ENCODE peak calls at places on chromosomes 7 and 10, in six cellular contexts. F is GM12878, M is H1, Y is HepG2, C is SK-N-SH, O is K562. T is an unnamed sample.

GRCh38 chr10:123427386-123427785 is 238.8 kb upstream of the GPR26 start:
- DNase-seq in Y (peak; percentile 41), M (no peak), O (no peak), F (no peak), C (no peak), T (peak; percentile 63)

GRCh38 chr10:48937796-48938195 is 1.8 kb downstream of the LRRC18 start:
- DNase-seq in C (no peak), O (no peak), Y (no peak), M (no peak), F (no peak), T (no peak)

GRCh38 chr7:70374772-70375533 is 757.0 kb upstream of the GALNT17 start:
- DNase-seq in C (no peak), O (no peak), Y (no peak), M (no peak), F (no peak), T (no peak)

GRCh38 chr10:124917939-124918830 is 23.7 kb upstream of the ZRANB1 start:
- DNase-seq in C (no peak), F (no peak), O (no peak), Y (no peak), M (no peak), T (no peak)

GRCh38 chr10:1393481-1393880 is 337.3 kb downstream of the WDR37 start:
- DNase-seq in M (no peak), O (no peak), C (no peak), Y (no peak), F (no peak), T (no peak)

GRCh38 chr7:38675500-38676106 is 44.4 kb upstream of the AMPH start:
- DNase-seq in O (no peak), Y (no peak), F (no peak), C (no peak), M (no peak), T (no peak)

GRCh38 chr7:2719007-2719406 is 31.0 kb downstream of the AMZ1 start:
- DNase-seq in Y (no peak), M (peak; percentile 88), C (peak; percentile 89), O (peak; percentile 30), F (no peak), T (no peak)

GRCh38 chr7:155731375-155731774 is 80.9 kb downstream of the SHH start:
- DNase-seq in C (no peak), O (no peak), M (no peak), F (no peak), Y (no peak), T (no peak)

GRCh38 chr7:150341263-150342118 is at the start of gene RARRES2:
- DNase-seq in O (no peak), M (peak; percentile 74), F (no peak), C (peak; percentile 85), Y (peak; percentile 49), T (no peak)

GRCh38 chr7:1925973-1926907 is 256.2 kb downstream of the ELFN1 start:
- DNase-seq in C (no peak), M (no peak), O (peak; percentile 33), F (no peak), Y (no peak), T (no peak)

GRCh38 chr7:124536156-124536762 is 229.3 kb downstream of the GPR37 start:
- DNase-seq in F (no peak), M (no peak), O (no peak), C (no peak), Y (no peak), T (no peak)

GRCh38 chr10:21055339-21056135 is 158.4 kb upstream of the NEBL start:
- DNase-seq in M (no peak), C (no peak), Y (no peak), O (no peak), F (no peak), T (no peak)

GRCh38 chr10:125084191-125085186 is 75.9 kb downstream of the CTBP2 start:
- DNase-seq in C (peak; percentile 39), Y (peak; percentile 12), M (no peak), F (no peak), O (no peak), T (no peak)

GRCh38 chr10:89522463-89522862 is 12.9 kb downstream of the SLC16A12 start:
- DNase-seq in Y (no peak), F (no peak), M (no peak), C (no peak), O (no peak), T (no peak)

GRCh38 chr7:99563650-99564049 is 5.2 kb downstream of the ZNF655 start:
- DNase-seq in Y (no peak), F (no peak), O (no peak), M (no peak), C (no peak), T (no peak)

GRCh38 chr7:81600608-81601007 is 169.2 kb downstream of the HGF start:
- DNase-seq in O (no peak), C (no peak), M (no peak), Y (no peak), F (no peak), T (no peak)

GRCh38 chr7:43799605-43800004 is 41.1 kb downstream of the BLVRA start:
- DNase-seq in O (peak; percentile 18), C (no peak), M (peak; percentile 20), F (no peak), Y (peak; percentile 45), T (no peak)

GRCh38 chr7:43808410-43808809 is 49.9 kb downstream of the BLVRA start:
- DNase-seq in F (no peak), C (no peak), M (no peak), O (no peak), Y (no peak), T (no peak)

DNA sequence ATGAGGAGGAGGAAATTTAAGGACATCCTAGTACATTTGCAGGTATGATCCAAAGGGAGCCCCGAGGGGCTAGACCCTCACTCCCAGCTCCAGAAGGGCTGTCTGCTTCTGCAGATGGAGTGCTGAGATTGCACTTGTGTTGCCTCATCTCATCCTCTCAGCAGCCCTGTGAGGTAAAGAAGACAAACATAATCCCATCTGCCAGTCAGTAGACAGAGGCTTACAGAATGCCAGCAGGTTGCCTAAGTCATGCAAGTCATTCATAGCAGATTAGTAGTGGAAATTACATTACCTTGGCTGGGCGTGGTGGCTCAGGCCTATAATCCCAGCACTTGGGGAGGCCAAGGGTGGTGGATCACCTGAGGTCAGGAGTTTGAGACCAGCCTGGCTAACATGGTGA is 45.4 kb downstream of the BLVRA start:
- DNase-seq in Y (no peak), F (no peak), C (no peak), O (no peak), M (no peak), T (no peak)
- H3K4me3 ChIP-seq in Y (no peak overlapping the region), F (no peak overlapping the region), C (no peak overlapping the region), O (no peak overlapping the region), M (no peak overlapping the region), T (no peak overlapping the region)

DNA sequence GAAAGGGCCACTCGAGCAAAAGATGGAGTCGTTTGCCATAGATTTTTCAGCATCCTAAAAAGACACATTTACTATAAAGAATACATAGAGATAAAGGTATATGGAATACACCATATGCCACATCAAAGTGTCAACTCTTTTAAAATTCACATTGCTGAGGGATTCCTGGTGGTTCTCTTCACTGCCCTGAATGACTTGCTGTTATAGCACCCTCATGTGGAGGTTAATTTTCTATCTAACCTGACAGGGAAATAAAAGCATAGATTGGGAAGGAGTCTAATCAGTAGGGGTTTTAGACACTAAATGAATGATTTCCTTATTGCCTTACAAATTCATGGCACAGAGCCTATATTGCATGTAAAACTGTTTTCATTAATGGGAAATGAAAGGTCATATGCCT is 25.9 kb downstream of the DNAH11 start:
- DNase-seq in O (peak; percentile 9), C (peak; percentile 5), M (no peak), Y (peak; percentile 2), F (no peak), T (no peak)
- TF ChIP-seq GABPA in O (no peak), C (no peak), M (no peak), Y (no peak), F (no peak), T (no peak)

GRCh38 chr10:88077977-88078376 is 214.6 kb downstream of the PTEN start:
- DNase-seq in Y (no peak), C (no peak), O (no peak), M (no peak), F (no peak), T (no peak)

GRCh38 chr10:88082806-88083596 is 219.6 kb downstream of the PTEN start:
- DNase-seq in Y (no peak), O (no peak), M (no peak), C (peak; percentile 31), F (no peak), T (peak; percentile 75)

GRCh38 chr10:88081457-88082054 is 218.1 kb downstream of the PTEN start:
- DNase-seq in M (no peak), O (no peak), F (no peak), Y (no peak), C (no peak), T (no peak)

GRCh38 chr10:88082391-88082790 is 219.0 kb downstream of the PTEN start:
- DNase-seq in O (no peak), Y (no peak), C (no peak), M (no peak), F (no peak), T (no peak)

GRCh38 chr10:88080213-88080612 is 216.8 kb downstream of the PTEN start:
- DNase-seq in O (no peak), F (no peak), Y (peak; percentile 69), M (no peak), C (no peak), T (no peak)
- H3K4me3 ChIP-seq in O (no peak overlapping the region), F (peak overlapping the region; percentile 30), Y (no peak overlapping the region), M (no peak overlapping the region), C (no peak overlapping the region), T (no peak overlapping the region)

DNA sequence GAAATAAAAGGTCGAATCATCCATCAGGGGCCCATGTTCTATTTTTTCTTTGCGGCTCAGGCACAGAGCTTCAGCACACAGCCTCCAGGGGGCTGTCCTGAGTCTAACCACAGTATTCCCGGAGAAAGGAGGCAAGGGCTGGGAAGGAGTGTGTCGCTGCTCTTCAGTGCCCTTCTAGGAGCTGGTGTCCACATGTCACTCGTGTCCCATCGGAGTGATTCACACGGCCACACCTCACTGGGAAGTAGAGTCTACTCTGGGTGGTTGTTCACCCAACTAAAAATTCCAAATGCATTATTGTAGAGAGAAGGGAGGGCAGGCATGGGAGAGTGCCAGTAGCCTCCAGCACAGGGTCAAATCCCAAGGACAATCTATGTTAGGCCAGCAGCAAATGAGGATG is 114.8 kb upstream of the LANCL2 start:
- DNase-seq in M (peak; percentile 76), C (peak; percentile 66), F (no peak), O (peak; percentile 33), Y (peak; percentile 47), T (no peak)
- TF ChIP-seq GABPA in M (no peak), C (no peak), F (no peak), O (no peak), Y (no peak), T (no peak)

DNA sequence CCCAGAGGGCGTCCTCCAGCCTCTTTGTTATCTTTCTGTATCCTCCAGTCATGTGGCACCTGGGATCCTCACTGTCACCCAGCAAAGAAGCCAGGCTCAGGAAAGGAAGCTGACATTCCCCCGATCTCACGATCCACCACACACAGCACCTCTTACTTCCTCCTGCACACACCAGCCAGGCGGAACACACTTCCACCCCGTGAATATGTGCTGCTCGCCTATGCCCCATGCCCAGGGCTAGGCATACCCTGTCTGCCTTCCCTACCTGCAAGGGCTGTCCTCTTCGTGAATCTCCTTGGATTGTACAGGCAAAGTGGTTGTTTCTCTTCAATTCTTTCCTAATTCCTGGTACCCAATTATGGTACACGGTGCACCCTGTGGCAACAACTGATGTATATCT is 191.0 kb downstream of the TNS3 start:
- DNase-seq in C (no peak), O (no peak), Y (no peak), F (no peak), M (no peak), T (no peak)
- H3K4me3 ChIP-seq in C (no peak overlapping the region), O (no peak overlapping the region), Y (no peak overlapping the region), F (no peak overlapping the region), M (no peak overlapping the region), T (no peak overlapping the region)

GRCh38 chr10:126525326-126525725 is 137.0 kb upstream of the ADAM12 start:
- DNase-seq in F (no peak), M (no peak), C (no peak), O (no peak), Y (no peak), T (no peak)
- TF ChIP-seq GABPA in F (no peak), M (no peak), C (no peak), O (no peak), Y (no peak), T (no peak)

T was measured in HL-60.